ENCODE peak calls at places on chromosomes 11 and 22, in four cellular contexts. One of them, this sample, is unnamed.

GRCh38 chr22:38706101-38706884 is 549 bp downstream of the GTPBP1 start:
- DNase-seq in activated T-cell treated with anti-CD3 and anti-CD28 coated beads for 1 hour: no peak
- DNase-seq in iris pigment epithelial cell: peak
- DNase-seq in EL: peak
- DNase-seq in this sample: peak

GRCh38 chr11:77175021-77175842 is 47.2 kb downstream of the MYO7A start:
- DNase-seq in activated T-cell treated with anti-CD3 and anti-CD28 coated beads for 1 hour: no peak
- DNase-seq in iris pigment epithelial cell: no peak
- DNase-seq in EL: no peak
- DNase-seq in this sample: no peak

GRCh38 chr11:92852946-92853345 is 116.5 kb upstream of the MTNR1B start:
- DNase-seq in activated T-cell treated with anti-CD3 and anti-CD28 coated beads for 1 hour: no peak
- DNase-seq in iris pigment epithelial cell: no peak
- DNase-seq in EL: no peak
- DNase-seq in this sample: no peak

GRCh38 chr11:15742626-15743243 is 613.6 kb downstream of the SOX6 start:
- DNase-seq in iris pigment epithelial cell: peak
- DNase-seq in activated T-cell treated with anti-CD3 and anti-CD28 coated beads for 1 hour: no peak
- DNase-seq in EL: peak
- DNase-seq in this sample: no peak

GRCh38 chr11:14132312-14132711 is 169.8 kb downstream of the SPON1 start:
- DNase-seq in iris pigment epithelial cell: peak
- DNase-seq in EL: peak
- DNase-seq in activated T-cell treated with anti-CD3 and anti-CD28 coated beads for 1 hour: no peak
- DNase-seq in this sample: peak

GRCh38 chr11:16266021-16266420 is 90.3 kb downstream of the SOX6 start:
- DNase-seq in EL: no peak
- DNase-seq in iris pigment epithelial cell: no peak
- DNase-seq in activated T-cell treated with anti-CD3 and anti-CD28 coated beads for 1 hour: no peak
- DNase-seq in this sample: no peak

GRCh38 chr11:75350743-75351540 is 519 bp downstream of the ARRB1 start:
- DNase-seq in EL: no peak
- DNase-seq in activated T-cell treated with anti-CD3 and anti-CD28 coated beads for 1 hour: peak
- DNase-seq in iris pigment epithelial cell: no peak
- DNase-seq in this sample: no peak

GRCh38 chr22:22420580-22420979 is 88.0 kb downstream of the ZNF280B start:
- DNase-seq in EL: no peak
- DNase-seq in iris pigment epithelial cell: no peak
- DNase-seq in activated T-cell treated with anti-CD3 and anti-CD28 coated beads for 1 hour: no peak
- DNase-seq in this sample: no peak

GRCh38 chr11:100682247-100682969 is 4.7 kb upstream of the ARHGAP42 start:
- DNase-seq in activated T-cell treated with anti-CD3 and anti-CD28 coated beads for 1 hour: no peak
- DNase-seq in EL: peak
- DNase-seq in iris pigment epithelial cell: no peak
- DNase-seq in this sample: peak

GRCh38 chr11:72736452-72737069 is 15.6 kb downstream of the ARAP1 start:
- DNase-seq in iris pigment epithelial cell: peak
- DNase-seq in activated T-cell treated with anti-CD3 and anti-CD28 coated beads for 1 hour: peak
- DNase-seq in EL: peak
- DNase-seq in this sample: peak

GRCh38 chr22:41481925-41482318 is 13.0 kb downstream of the ACO2 start:
- DNase-seq in EL: no peak
- DNase-seq in iris pigment epithelial cell: no peak
- DNase-seq in activated T-cell treated with anti-CD3 and anti-CD28 coated beads for 1 hour: no peak
- DNase-seq in this sample: no peak

GRCh38 chr22:30705710-30706651 is 11.3 kb downstream of the OSBP2 start:
- DNase-seq in activated T-cell treated with anti-CD3 and anti-CD28 coated beads for 1 hour: no peak
- DNase-seq in EL: peak
- DNase-seq in iris pigment epithelial cell: no peak
- DNase-seq in this sample: peak

GRCh38 chr11:44949160-44950035 is 1.3 kb downstream of the TP53I11 start:
- DNase-seq in EL: peak
- DNase-seq in iris pigment epithelial cell: peak
- DNase-seq in activated T-cell treated with anti-CD3 and anti-CD28 coated beads for 1 hour: peak
- DNase-seq in this sample: peak

GRCh38 chr11:27395556-27396258 is 32.7 kb upstream of the CCDC34 start:
- DNase-seq in EL: peak
- DNase-seq in iris pigment epithelial cell: peak
- DNase-seq in activated T-cell treated with anti-CD3 and anti-CD28 coated beads for 1 hour: no peak
- DNase-seq in this sample: no peak

GRCh38 chr11:115580416-115580815 is 76.2 kb upstream of the CADM1 start:
- DNase-seq in EL: no peak
- DNase-seq in iris pigment epithelial cell: no peak
- DNase-seq in activated T-cell treated with anti-CD3 and anti-CD28 coated beads for 1 hour: no peak
- DNase-seq in this sample: no peak